ENCODE peak calls at places on chromosomes 7 and 10, in seven cellular contexts. E, J, Z, I, C, Y and R are unnamed samples.

GRCh38 chr7:46625032-46625431 is 704.0 kb upstream of the IGFBP3 start:
- DNase-seq in Y (no peak), Z (no peak), J (no peak), I (no peak), E (no peak), C (no peak), R (no peak)

GRCh38 chr7:372546-372938 is 82.6 kb downstream of the FOXL3 start:
- DNase-seq in Y (no peak), I (no peak), C (no peak), E (no peak), J (peak), Z (no peak), R (no peak)

GRCh38 chr10:29555746-29556481 is 78.9 kb downstream of the SVIL start:
- DNase-seq in Z (no peak), J (peak), C (no peak), Y (peak), E (no peak), I (peak), R (no peak)

GRCh38 chr7:142939226-142939910 is at the start of gene LLCFC1:
- DNase-seq in Y (no peak), J (peak), C (no peak), E (no peak), Z (no peak), I (no peak), R (no peak)

GRCh38 chr10:26863677-26864076 is 2.9 kb upstream of the ABI1 start:
- DNase-seq in C (no peak), I (no peak), Z (no peak), E (no peak), Y (no peak), J (no peak), R (no peak)

GRCh38 chr7:151435971-151436370 is 4.0 kb downstream of the CRYGN start:
- DNase-seq in J (no peak), I (no peak), C (no peak), Z (no peak), E (no peak), Y (no peak), R (no peak)

GRCh38 chr10:63120554-63120953 is 12.6 kb upstream of the NRBF2 start:
- DNase-seq in I (no peak), Z (no peak), J (peak), E (no peak), Y (no peak), C (no peak), R (no peak)

GRCh38 chr7:21099955-21100354 is 313.3 kb upstream of the SP8 start:
- DNase-seq in J (no peak), I (no peak), C (no peak), Z (no peak), Y (no peak), E (no peak), R (no peak)

GRCh38 chr10:79433324-79434222 is 11.9 kb downstream of the ZCCHC24 start:
- DNase-seq in E (no peak), Z (no peak), Y (no peak), J (no peak), I (no peak), C (no peak), R (no peak)

GRCh38 chr7:42972703-42973500 is 40.7 kb downstream of the MRPL32 start:
- DNase-seq in J (no peak), C (no peak), Y (peak), Z (no peak), I (peak), E (no peak), R (no peak)

GRCh38 chr10:60182691-60183090 is 207.0 kb downstream of the ANK3 start:
- DNase-seq in Z (no peak), J (no peak), C (no peak), I (no peak), E (no peak), Y (no peak), R (no peak)

GRCh38 chr10:62980697-62981495 is 152.2 kb upstream of the NRBF2 start:
- DNase-seq in Y (no peak), C (no peak), Z (no peak), J (no peak), E (no peak), I (no peak), R (no peak)

GRCh38 chr10:103241262-103242011 is 4.2 kb upstream of the RPEL1 start:
- DNase-seq in Y (peak), E (no peak), I (no peak), J (peak), C (no peak), Z (no peak), R (no peak)

GRCh38 chr10:126250527-126251310 is 137.6 kb downstream of the ADAM12 start:
- DNase-seq in E (no peak), C (no peak), Y (no peak), J (no peak), Z (no peak), I (no peak), R (no peak)

GRCh38 chr10:14405076-14406065 is 74.6 kb upstream of the FRMD4A start:
- DNase-seq in I (peak), Y (peak), E (no peak), C (no peak), Z (no peak), J (no peak), R (no peak)

GRCh38 chr10:116011929-116012328 is 261.1 kb downstream of the GFRA1 start:
- DNase-seq in I (no peak), E (no peak), J (no peak), C (no peak), Y (no peak), Z (no peak), R (no peak)

GRCh38 chr7:102028206-102028826 is 210.9 kb downstream of the CUX1 start:
- DNase-seq in J (no peak), I (no peak), Y (no peak), C (no peak), Z (no peak), E (no peak), R (no peak)

GRCh38 chr7:104176332-104176731 is 31.5 kb downstream of the ORC5 start:
- DNase-seq in Y (no peak), C (no peak), J (no peak), E (no peak), Z (no peak), I (no peak), R (no peak)

GRCh38 chr7:16644987-16645592 is 464 bp downstream of the ANKMY2 start:
- DNase-seq in Z (no peak), C (peak), J (peak), E (no peak), Y (no peak), I (no peak), R (no peak)

GRCh38 chr10:128210215-128211063 is 84.2 kb upstream of the MKI67 start:
- DNase-seq in I (peak), J (peak), C (peak), Y (no peak), E (peak), Z (peak), R (peak)

GRCh38 chr10:113199459-113199858 is 249.4 kb downstream of the TCF7L2 start:
- DNase-seq in I (no peak), C (no peak), E (no peak), Z (no peak), J (no peak), Y (no peak), R (no peak)

GRCh38 chr7:115704884-115705283 is 325.7 kb downstream of the TFEC start:
- DNase-seq in E (no peak), Y (no peak), I (no peak), Z (no peak), J (no peak), C (no peak), R (no peak)

GRCh38 chr7:32515890-32516550 is 20.7 kb downstream of the AVL9 start:
- DNase-seq in I (no peak), C (no peak), J (no peak), Y (no peak), Z (no peak), E (no peak), R (no peak)

GRCh38 chr7:124489925-124490324 is 275.7 kb downstream of the GPR37 start:
- DNase-seq in E (no peak), I (no peak), C (no peak), Z (no peak), J (no peak), Y (no peak), R (no peak)

GRCh38 chr7:619356-619840 is 99.8 kb upstream of the PDGFA start:
- DNase-seq in Y (no peak), I (no peak), C (no peak), E (no peak), Z (no peak), J (no peak), R (no peak)

GRCh38 chr10:100502926-100503480 is 16.7 kb downstream of the SEC31B start:
- DNase-seq in E (no peak), I (no peak), Y (no peak), Z (no peak), C (no peak), J (no peak), R (no peak)

GRCh38 chr10:129375912-129376311 is 91.1 kb upstream of the MGMT start:
- DNase-seq in Y (no peak), I (no peak), Z (no peak), E (no peak), C (no peak), J (no peak), R (no peak)

GRCh38 chr7:42414028-42414427 is 177.0 kb upstream of the GLI3 start:
- DNase-seq in J (no peak), C (no peak), I (no peak), E (no peak), Z (no peak), Y (no peak), R (no peak)

GRCh38 chr10:98340261-98340675 is 72.3 kb upstream of the LOXL4 start:
- DNase-seq in I (no peak), C (no peak), E (no peak), Z (no peak), Y (no peak), J (peak), R (no peak)

GRCh38 chr10:48547061-48547895 is 57.6 kb downstream of the ARHGAP22 start:
- DNase-seq in E (no peak), C (no peak), Z (no peak), J (peak), I (no peak), Y (no peak), R (no peak)

GRCh38 chr7:100763556-100764140 is 30.3 kb downstream of the ZAN start:
- DNase-seq in E (no peak), Y (no peak), J (no peak), C (no peak), I (no peak), Z (no peak), R (no peak)

GRCh38 chr7:2569421-2569820 is 10.6 kb downstream of the IQCE start:
- DNase-seq in E (no peak), I (no peak), Y (no peak), J (no peak), C (no peak), Z (no peak), R (no peak)